ENCODE peak calls at places on chromosomes 1 and 21, in eight cellular contexts. One of them, this sample, is unnamed.
A peak's percentile ranks its signal among the peaks of the same experiment; 100 is the strongest.

GRCh38 chr1:61083014-61083798 is 845 bp downstream of the NFIA start:
- DNase-seq in pancreas: peak; percentile 68
- DNase-seq in A549: peak; percentile 9
- DNase-seq in heart right ventricle: peak; percentile 42
- DNase-seq in right atrium auricular region: no peak
- DNase-seq in HCT116: no peak
- DNase-seq in tibial artery: no peak
- DNase-seq in PC-3: peak; percentile 33
- DNase-seq in this sample: peak; percentile 53

GRCh38 chr1:223474804-223475203 is 81.6 kb downstream of the CCDC185 start:
- DNase-seq in pancreas: no peak
- DNase-seq in A549: no peak
- DNase-seq in heart right ventricle: no peak
- DNase-seq in right atrium auricular region: no peak
- DNase-seq in HCT116: no peak
- DNase-seq in tibial artery: no peak
- DNase-seq in PC-3: no peak
- DNase-seq in this sample: no peak

GRCh38 chr1:233295775-233296322 is 324 bp upstream of the PCNX2 start:
- DNase-seq in pancreas: no peak
- DNase-seq in A549: no peak
- DNase-seq in heart right ventricle: no peak
- DNase-seq in right atrium auricular region: no peak
- DNase-seq in HCT116: no peak
- DNase-seq in tibial artery: no peak
- DNase-seq in PC-3: no peak
- DNase-seq in this sample: peak; percentile 72

GRCh38 chr1:164771001-164771550 is 212.1 kb downstream of the PBX1 start:
- DNase-seq in pancreas: no peak
- DNase-seq in A549: no peak
- DNase-seq in heart right ventricle: no peak
- DNase-seq in right atrium auricular region: no peak
- DNase-seq in HCT116: no peak
- DNase-seq in tibial artery: no peak
- DNase-seq in PC-3: no peak
- DNase-seq in this sample: no peak

GRCh38 chr1:224707849-224708725 is 92.0 kb downstream of the CNIH3 start:
- DNase-seq in pancreas: no peak
- DNase-seq in A549: no peak
- DNase-seq in heart right ventricle: no peak
- DNase-seq in right atrium auricular region: no peak
- DNase-seq in HCT116: no peak
- DNase-seq in tibial artery: no peak
- DNase-seq in PC-3: peak; percentile 62
- DNase-seq in this sample: peak; percentile 28

GRCh38 chr1:67889940-67890567 is 56.8 kb upstream of the GNG12 start:
- DNase-seq in pancreas: no peak
- DNase-seq in A549: peak; percentile 69
- DNase-seq in heart right ventricle: no peak
- DNase-seq in right atrium auricular region: no peak
- DNase-seq in HCT116: peak; percentile 50
- DNase-seq in tibial artery: no peak
- DNase-seq in PC-3: peak; percentile 85
- DNase-seq in this sample: peak; percentile 41

GRCh38 chr1:8679411-8679800 is 138.0 kb downstream of the RERE start:
- DNase-seq in pancreas: no peak
- DNase-seq in A549: no peak
- DNase-seq in heart right ventricle: no peak
- DNase-seq in right atrium auricular region: no peak
- DNase-seq in HCT116: no peak
- DNase-seq in tibial artery: no peak
- DNase-seq in PC-3: no peak
- DNase-seq in this sample: peak; percentile 83

GRCh38 chr1:233087001-233087881 is 136.8 kb downstream of the NTPCR start:
- DNase-seq in pancreas: no peak
- DNase-seq in A549: no peak
- DNase-seq in heart right ventricle: no peak
- DNase-seq in right atrium auricular region: no peak
- DNase-seq in HCT116: no peak
- DNase-seq in tibial artery: no peak
- DNase-seq in PC-3: no peak
- DNase-seq in this sample: no peak

GRCh38 chr1:236494586-236495207 is 29.1 kb upstream of the LGALS8 start:
- DNase-seq in pancreas: no peak
- DNase-seq in A549: no peak
- DNase-seq in heart right ventricle: no peak
- DNase-seq in right atrium auricular region: peak; percentile 9
- DNase-seq in HCT116: no peak
- DNase-seq in tibial artery: no peak
- DNase-seq in PC-3: no peak
- DNase-seq in this sample: no peak

GRCh38 chr1:39105061-39105840 is 79.1 kb downstream of the NDUFS5 start:
- DNase-seq in pancreas: peak; percentile 91
- DNase-seq in A549: peak; percentile 38
- DNase-seq in heart right ventricle: peak; percentile 83
- DNase-seq in right atrium auricular region: no peak
- DNase-seq in HCT116: no peak
- DNase-seq in tibial artery: peak; percentile 77
- DNase-seq in PC-3: peak; percentile 77
- DNase-seq in this sample: peak; percentile 77

GRCh38 chr21:42025392-42026071 is 15.4 kb upstream of the ZBTB21 start:
- DNase-seq in pancreas: no peak
- DNase-seq in A549: no peak
- DNase-seq in heart right ventricle: no peak
- DNase-seq in right atrium auricular region: no peak
- DNase-seq in HCT116: no peak
- DNase-seq in tibial artery: no peak
- DNase-seq in PC-3: no peak
- DNase-seq in this sample: no peak

GRCh38 chr1:63663873-63664272 is 70.7 kb downstream of the PGM1 start:
- DNase-seq in pancreas: no peak
- DNase-seq in A549: peak; percentile 14
- DNase-seq in heart right ventricle: no peak
- DNase-seq in right atrium auricular region: no peak
- DNase-seq in HCT116: no peak
- DNase-seq in tibial artery: no peak
- DNase-seq in PC-3: peak; percentile 27
- DNase-seq in this sample: no peak

GRCh38 chr1:63317007-63317813 is 5.2 kb upstream of the FOXD3 start:
- DNase-seq in pancreas: peak; percentile 92
- DNase-seq in A549: peak; percentile 91
- DNase-seq in heart right ventricle: peak; percentile 61
- DNase-seq in right atrium auricular region: no peak
- DNase-seq in HCT116: peak; percentile 78
- DNase-seq in tibial artery: no peak
- DNase-seq in PC-3: peak; percentile 91
- DNase-seq in this sample: peak; percentile 86

GRCh38 chr1:233704125-233704881 is 90.4 kb downstream of the KCNK1 start:
- DNase-seq in pancreas: no peak
- DNase-seq in A549: peak; percentile 40
- DNase-seq in heart right ventricle: no peak
- DNase-seq in right atrium auricular region: no peak
- DNase-seq in HCT116: no peak
- DNase-seq in tibial artery: no peak
- DNase-seq in PC-3: peak; percentile 78
- DNase-seq in this sample: no peak

GRCh38 chr1:55490556-55490955 is 275.4 kb upstream of the USP24 start:
- DNase-seq in pancreas: no peak
- DNase-seq in A549: no peak
- DNase-seq in heart right ventricle: no peak
- DNase-seq in right atrium auricular region: no peak
- DNase-seq in HCT116: no peak
- DNase-seq in tibial artery: no peak
- DNase-seq in PC-3: peak; percentile 28
- DNase-seq in this sample: no peak

DNA sequence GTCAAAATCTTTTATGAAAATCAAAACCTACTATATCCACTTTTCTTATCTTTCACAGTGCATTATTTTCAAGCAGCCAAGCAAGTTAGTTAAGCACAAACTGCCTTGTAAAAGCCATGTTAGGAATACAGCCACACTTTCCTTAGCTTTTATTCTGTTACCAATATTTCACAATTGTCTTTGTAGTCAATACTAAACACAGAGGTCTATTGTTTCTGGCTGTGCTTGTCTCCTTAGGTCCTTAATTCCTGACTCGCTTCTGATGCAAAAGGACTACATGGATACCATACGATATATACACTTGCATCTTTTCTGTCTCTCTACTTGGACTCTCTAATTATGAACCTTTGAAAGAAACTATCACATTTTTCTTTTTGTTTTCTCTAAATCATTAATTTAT is 331.8 kb downstream of the NEGR1 start:
- DNase-seq in pancreas: no peak
- DNase-seq in A549: no peak
- DNase-seq in heart right ventricle: no peak
- DNase-seq in right atrium auricular region: no peak
- DNase-seq in HCT116: no peak
- DNase-seq in tibial artery: no peak
- DNase-seq in PC-3: no peak
- DNase-seq in this sample: no peak
- H3K4me3 ChIP-seq in pancreas: no peak overlapping the region
- H3K4me3 ChIP-seq in A549: no peak overlapping the region
- H3K4me3 ChIP-seq in heart right ventricle: no peak overlapping the region
- H3K4me3 ChIP-seq in right atrium auricular region: no peak overlapping the region
- H3K4me3 ChIP-seq in HCT116: no peak overlapping the region
- H3K4me3 ChIP-seq in tibial artery: no peak overlapping the region
- H3K4me3 ChIP-seq in PC-3: no peak overlapping the region
- H3K4me3 ChIP-seq in this sample: no peak overlapping the region

DNA sequence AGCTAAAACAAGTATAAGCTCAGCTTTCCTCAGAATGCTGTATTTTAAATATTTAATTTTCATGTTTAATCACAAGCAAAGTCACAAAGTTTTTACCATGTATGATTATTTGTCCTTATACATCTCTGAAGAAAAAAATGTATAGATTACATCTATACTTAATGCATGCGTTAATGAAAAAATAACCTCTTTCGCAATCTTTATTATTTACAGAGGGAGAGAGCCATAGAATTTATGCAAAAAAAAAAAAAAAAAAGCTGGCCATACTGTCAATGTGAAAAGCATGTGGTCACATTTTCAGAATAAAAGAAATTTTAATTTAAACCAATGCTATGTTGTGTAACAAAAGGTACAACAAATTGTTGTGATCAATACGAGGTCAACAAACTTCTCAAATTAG is 148.2 kb downstream of the AKT3 start:
- DNase-seq in pancreas: no peak
- DNase-seq in A549: no peak
- DNase-seq in heart right ventricle: no peak
- DNase-seq in right atrium auricular region: no peak
- DNase-seq in HCT116: no peak
- DNase-seq in tibial artery: no peak
- DNase-seq in PC-3: no peak
- DNase-seq in this sample: no peak
- TF ChIP-seq CTCF in pancreas: no peak
- TF ChIP-seq CTCF in A549: no peak
- TF ChIP-seq CTCF in heart right ventricle: no peak
- TF ChIP-seq CTCF in right atrium auricular region: no peak
- TF ChIP-seq CTCF in HCT116: no peak
- TF ChIP-seq CTCF in tibial artery: no peak
- TF ChIP-seq CTCF in PC-3: no peak
- TF ChIP-seq CTCF in this sample: no peak

GRCh38 chr1:26701995-26702679 is 6.3 kb downstream of the ARID1A start:
- DNase-seq in pancreas: no peak
- DNase-seq in A549: no peak
- DNase-seq in heart right ventricle: no peak
- DNase-seq in right atrium auricular region: no peak
- DNase-seq in HCT116: no peak
- DNase-seq in tibial artery: no peak
- DNase-seq in PC-3: peak; percentile 54
- DNase-seq in this sample: no peak

GRCh38 chr1:26702680-26703038 is 6.8 kb downstream of the ARID1A start:
- DNase-seq in pancreas: no peak
- DNase-seq in A549: no peak
- DNase-seq in heart right ventricle: no peak
- DNase-seq in right atrium auricular region: no peak
- DNase-seq in HCT116: no peak
- DNase-seq in tibial artery: no peak
- DNase-seq in PC-3: no peak
- DNase-seq in this sample: no peak

GRCh38 chr1:26701266-26701994 is 5.6 kb downstream of the ARID1A start:
- DNase-seq in pancreas: no peak
- DNase-seq in A549: no peak
- DNase-seq in heart right ventricle: no peak
- DNase-seq in right atrium auricular region: no peak
- DNase-seq in HCT116: no peak
- DNase-seq in tibial artery: no peak
- DNase-seq in PC-3: peak; percentile 60
- DNase-seq in this sample: no peak

GRCh38 chr1:26704629-26705028 is 8.8 kb downstream of the ARID1A start:
- DNase-seq in pancreas: no peak
- DNase-seq in A549: no peak
- DNase-seq in heart right ventricle: no peak
- DNase-seq in right atrium auricular region: no peak
- DNase-seq in HCT116: no peak
- DNase-seq in tibial artery: no peak
- DNase-seq in PC-3: no peak
- DNase-seq in this sample: no peak

GRCh38 chr1:26703466-26703865 is 7.7 kb downstream of the ARID1A start:
- DNase-seq in pancreas: no peak
- DNase-seq in A549: no peak
- DNase-seq in heart right ventricle: no peak
- DNase-seq in right atrium auricular region: no peak
- DNase-seq in HCT116: no peak
- DNase-seq in tibial artery: no peak
- DNase-seq in PC-3: no peak
- DNase-seq in this sample: no peak
- H3K4me1 ChIP-seq in pancreas: peaks cover 47% of the 10 kb centered on the region
- H3K4me1 ChIP-seq in A549: peaks cover 95% of the 10 kb centered on the region
- H3K4me1 ChIP-seq in heart right ventricle: peaks cover 87% of the 10 kb centered on the region
- H3K4me1 ChIP-seq in right atrium auricular region: no peaks in the 10 kb centered on the region
- H3K4me1 ChIP-seq in HCT116: peaks cover 83% of the 10 kb centered on the region
- H3K4me1 ChIP-seq in tibial artery: no peaks in the 10 kb centered on the region
- H3K4me1 ChIP-seq in PC-3: peaks cover 91% of the 10 kb centered on the region
- H3K4me1 ChIP-seq in this sample: peaks cover 71% of the 10 kb centered on the region

GRCh38 chr1:116740296-116740695 is 13.9 kb upstream of the CD2 start:
- DNase-seq in pancreas: no peak
- DNase-seq in A549: no peak
- DNase-seq in heart right ventricle: no peak
- DNase-seq in right atrium auricular region: no peak
- DNase-seq in HCT116: no peak
- DNase-seq in tibial artery: no peak
- DNase-seq in PC-3: no peak
- DNase-seq in this sample: no peak

GRCh38 chr1:116738673-116739370 is 15.4 kb upstream of the CD2 start:
- DNase-seq in pancreas: no peak
- DNase-seq in A549: no peak
- DNase-seq in heart right ventricle: no peak
- DNase-seq in right atrium auricular region: no peak
- DNase-seq in HCT116: no peak
- DNase-seq in tibial artery: no peak
- DNase-seq in PC-3: no peak
- DNase-seq in this sample: no peak

GRCh38 chr1:116737855-116738318 is 16.3 kb upstream of the CD2 start:
- DNase-seq in pancreas: no peak
- DNase-seq in A549: no peak
- DNase-seq in heart right ventricle: no peak
- DNase-seq in right atrium auricular region: no peak
- DNase-seq in HCT116: no peak
- DNase-seq in tibial artery: no peak
- DNase-seq in PC-3: no peak
- DNase-seq in this sample: no peak

GRCh38 chr1:116740726-116741125 is 13.5 kb upstream of the CD2 start:
- DNase-seq in pancreas: no peak
- DNase-seq in A549: no peak
- DNase-seq in heart right ventricle: no peak
- DNase-seq in right atrium auricular region: no peak
- DNase-seq in HCT116: no peak
- DNase-seq in tibial artery: no peak
- DNase-seq in PC-3: no peak
- DNase-seq in this sample: no peak

GRCh38 chr1:116739371-116740007 is 14.7 kb upstream of the CD2 start:
- DNase-seq in pancreas: no peak
- DNase-seq in A549: no peak
- DNase-seq in heart right ventricle: no peak
- DNase-seq in right atrium auricular region: no peak
- DNase-seq in HCT116: no peak
- DNase-seq in tibial artery: no peak
- DNase-seq in PC-3: no peak
- DNase-seq in this sample: no peak
- H3K4me3 ChIP-seq in pancreas: no peak overlapping the region
- H3K4me3 ChIP-seq in A549: no peak overlapping the region
- H3K4me3 ChIP-seq in heart right ventricle: no peak overlapping the region
- H3K4me3 ChIP-seq in right atrium auricular region: no peak overlapping the region
- H3K4me3 ChIP-seq in HCT116: no peak overlapping the region
- H3K4me3 ChIP-seq in tibial artery: no peak overlapping the region
- H3K4me3 ChIP-seq in PC-3: no peak overlapping the region
- H3K4me3 ChIP-seq in this sample: no peak overlapping the region

This sample was measured in A673.